ENCODE peak calls at places on chromosomes 7 and 10, in four cellular contexts. C is OCI-LY7, R is A673, X is astrocyte of the spinal cord. G is an unnamed sample.

GRCh38 chr7:96827701-96828100 is 118.1 kb upstream of the SEM1 start:
- DNase-seq in C (no peak), R (no peak), X (no peak), G (no peak)

GRCh38 chr7:14761506-14762296 is 140.8 kb downstream of the DGKB start:
- DNase-seq in X (peak; percentile 87), R (peak; percentile 15), C (no peak), G (peak; percentile 92)

GRCh38 chr7:139095194-139095659 is 14.3 kb downstream of the ZC3HAV1 start:
- DNase-seq in X (no peak), R (no peak), C (peak; percentile 90), G (peak; percentile 8)

GRCh38 chr10:119233821-119234220 is 26.4 kb downstream of the GRK5 start:
- DNase-seq in X (peak; percentile 43), C (no peak), R (no peak), G (peak; percentile 71)

GRCh38 chr10:46239999-46240683 is 46.7 kb upstream of the ANTXRL start:
- DNase-seq in C (no peak), X (no peak), R (no peak), G (no peak)

GRCh38 chr10:94496010-94496409 is 49.6 kb upstream of the HELLS start:
- DNase-seq in X (peak; percentile 30), C (no peak), R (no peak), G (peak; percentile 74)

GRCh38 chr10:43703286-43703685 is 54.6 kb upstream of the ZNF32 start:
- DNase-seq in X (no peak), R (no peak), C (no peak), G (no peak)

GRCh38 chr7:122136639-122137253 is 7.3 kb downstream of the AASS start:
- DNase-seq in R (peak; percentile 20), X (peak; percentile 63), C (no peak), G (peak; percentile 26)

GRCh38 chr7:21943436-21943835 is 2.3 kb downstream of the CDCA7L start:
- DNase-seq in C (no peak), X (no peak), R (no peak), G (no peak)

GRCh38 chr10:132304756-132305509 is 2.8 kb downstream of the STK32C start:
- DNase-seq in X (no peak), C (no peak), R (no peak), G (no peak)

GRCh38 chr7:129778770-129779601 is 167.5 kb downstream of the NRF1 start:
- DNase-seq in X (no peak), C (no peak), R (peak; percentile 23), G (no peak)

GRCh38 chr7:14861456-14861855 is 41.1 kb downstream of the DGKB start:
- DNase-seq in X (no peak), C (no peak), R (no peak), G (no peak)

GRCh38 chr10:42987575-42987974 is 89.3 kb upstream of the RET start:
- DNase-seq in R (no peak), X (no peak), C (no peak), G (no peak)

GRCh38 chr10:92839191-92840085 is 8.9 kb upstream of the EXOC6 start:
- DNase-seq in R (peak; percentile 86), C (peak; percentile 59), X (peak; percentile 33), G (peak; percentile 78)

GRCh38 chr7:64951250-64951848 is 39.5 kb downstream of the ZNF117 start:
- DNase-seq in C (peak; percentile 72), R (peak; percentile 65), X (peak; percentile 54), G (peak; percentile 76)

GRCh38 chr10:132375795-132376297 is 21.2 kb upstream of the PWWP2B start:
- DNase-seq in R (no peak), C (no peak), X (no peak), G (no peak)

GRCh38 chr7:134941185-134941900 is 45.0 kb upstream of the AGBL3 start:
- DNase-seq in C (no peak), X (peak; percentile 75), R (no peak), G (peak; percentile 79)

GRCh38 chr7:41003031-41003925 is 699.6 kb downstream of the INHBA start:
- DNase-seq in R (peak; percentile 57), X (peak; percentile 45), C (peak; percentile 46), G (peak; percentile 73)
- TF ChIP-seq CTCF in R (peak; percentile 97), X (peak; percentile 78), C (peak; percentile 98), G (peak; percentile 91)

GRCh38 chr10:113423877-113424276 is 129.0 kb upstream of the HABP2 start:
- DNase-seq in R (no peak), C (no peak), X (no peak), G (no peak)
- H3K4me3 ChIP-seq in R (no peak overlapping the region), C (no peak overlapping the region), X (no peak overlapping the region), G (no peak overlapping the region)

DNA sequence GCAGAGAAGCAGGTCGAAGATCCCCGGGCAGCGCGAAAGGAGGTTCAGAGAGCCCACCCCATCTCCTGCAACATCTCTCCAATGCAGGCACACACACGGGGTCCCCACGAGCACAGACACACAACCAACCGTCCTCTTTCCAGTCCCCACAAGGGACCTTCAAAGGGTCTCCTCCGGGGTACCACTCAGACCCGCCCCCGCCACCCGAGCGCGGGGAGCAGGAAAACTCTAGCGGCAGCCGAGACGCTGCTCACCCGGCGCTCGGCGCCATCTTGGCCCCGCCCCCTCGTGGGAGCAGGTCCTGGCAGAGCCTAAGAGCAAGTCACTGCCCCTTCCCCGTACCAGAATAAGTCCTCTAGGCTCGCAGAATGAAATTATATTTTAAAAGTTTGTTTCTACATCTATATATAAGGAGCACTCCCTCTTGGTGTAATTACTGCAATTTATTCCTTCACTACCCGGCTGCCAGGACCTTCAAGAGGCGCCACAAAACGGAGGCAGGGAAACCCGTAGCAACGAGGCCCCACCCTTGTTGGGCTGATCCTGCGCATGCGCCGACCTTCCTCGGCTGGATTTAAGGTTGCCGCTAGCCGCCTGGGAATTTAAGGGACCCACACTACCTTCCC is at the start of the genes CNPY4 and TAF6:
- DNase-seq in R (peak; percentile 98), C (peak; percentile 98), X (peak; percentile 97), G (peak; percentile 98)
- TF ChIP-seq CTCF in R (no peak), C (no peak), X (no peak), G (no peak)

GRCh38 chr10:35739998-35740397 is 97.9 kb upstream of the FZD8 start:
- DNase-seq in C (no peak), X (peak; percentile 44), R (no peak), G (peak; percentile 82)
- H3K4me3 ChIP-seq in C (no peak overlapping the region), X (no peak overlapping the region), R (no peak overlapping the region), G (no peak overlapping the region)

GRCh38 chr7:49001610-49002033 is 77.3 kb downstream of the CDC14C start:
- DNase-seq in X (no peak), C (peak; percentile 83), R (peak; percentile 36), G (peak; percentile 1)
- TF ChIP-seq CTCF in X (peak; percentile 45), C (peak; percentile 89), R (peak; percentile 55), G (peak; percentile 34)